ENCODE peak calls at places on chromosomes 12 and 14, in nine cellular contexts. X, W, F, Z, O, H, R, N and C are unnamed samples.

GRCh38 chr12:122028165-122028591 is 6.5 kb downstream of the BCL7A start:
- DNase-seq in X (no peak), W (no peak), F (no peak), Z (no peak), O (no peak), H (no peak), R (no peak), N (peak; percentile 65), C (no peak)

GRCh38 chr12:93526786-93527428 is 45.6 kb upstream of the SOCS2 start:
- DNase-seq in X (no peak), W (no peak), F (no peak), Z (no peak), O (peak; percentile 62), H (peak; percentile 88), R (no peak), N (peak; percentile 82), C (peak; percentile 74)

GRCh38 chr14:64943981-64944520 is 1.5 kb upstream of the GPX2 start:
- DNase-seq in X (no peak), W (no peak), F (no peak), Z (no peak), O (no peak), H (no peak), R (no peak), N (no peak), C (no peak)

GRCh38 chr14:105540811-105541210 is 14.4 kb downstream of the TMEM121 start:
- DNase-seq in X (no peak), W (no peak), F (no peak), Z (no peak), O (no peak), H (no peak), R (no peak), N (no peak), C (no peak)

GRCh38 chr14:104784846-104785707 is 10.5 kb downstream of the AKT1 start:
- DNase-seq in X (no peak), W (no peak), F (no peak), Z (peak; percentile 66), O (no peak), H (no peak), R (no peak), N (no peak), C (no peak)

GRCh38 chr14:85934123-85934885 is 404.4 kb downstream of the FLRT2 start:
- DNase-seq in X (no peak), W (peak; percentile 9), F (no peak), Z (peak; percentile 4), O (peak; percentile 29), H (peak; percentile 3), R (no peak), N (peak; percentile 2), C (no peak)

GRCh38 chr14:89957791-89958190 is 2.1 kb downstream of the TDP1 start:
- DNase-seq in X (no peak), W (no peak), F (no peak), Z (no peak), O (no peak), H (no peak), R (no peak), N (peak; percentile 27), C (no peak)

GRCh38 chr14:54440037-54440436 is 1.1 kb downstream of the CNIH1 start:
- DNase-seq in X (no peak), W (no peak), F (no peak), Z (no peak), O (peak; percentile 9), H (peak; percentile 19), R (no peak), N (no peak), C (no peak)

GRCh38 chr12:16610006-16610520 is 4.1 kb upstream of the LMO3 start:
- DNase-seq in X (no peak), W (no peak), F (no peak), Z (no peak), O (no peak), H (no peak), R (no peak), N (no peak), C (no peak)

GRCh38 chr14:95258754-95259593 is 60.7 kb downstream of the CLMN start:
- DNase-seq in X (no peak), W (no peak), F (no peak), Z (no peak), O (peak; percentile 24), H (no peak), R (no peak), N (no peak), C (no peak)

GRCh38 chr12:62684586-62685295 is 218.1 kb downstream of the MON2 start:
- DNase-seq in X (peak; percentile 84), W (no peak), F (peak; percentile 61), Z (peak; percentile 22), O (no peak), H (no peak), R (peak; percentile 79), N (no peak), C (no peak)

GRCh38 chr12:15477761-15478160 is 155.5 kb downstream of the PTPRO start:
- DNase-seq in X (no peak), W (peak; percentile 50), F (no peak), Z (no peak), O (no peak), H (no peak), R (no peak), N (no peak), C (no peak)

GRCh38 chr14:22996823-22997301 is 13.1 kb downstream of the C14orf93 start:
- DNase-seq in X (peak; percentile 72), W (no peak), F (no peak), Z (no peak), O (no peak), H (no peak), R (no peak), N (no peak), C (no peak)
- H3K4me3 ChIP-seq in X (no peak overlapping the region), W (no peak overlapping the region), F (no peak overlapping the region), Z (no peak overlapping the region), O (no peak overlapping the region), H (no peak overlapping the region), R (no peak overlapping the region), N (no peak overlapping the region), C (no peak overlapping the region)

GRCh38 chr12:132257206-132257954 is 72.0 kb downstream of the GALNT9 start:
- DNase-seq in X (no peak), W (no peak), F (no peak), Z (no peak), O (no peak), H (no peak), R (no peak), N (no peak), C (no peak)
- H3K4me3 ChIP-seq in X (no peak overlapping the region), W (no peak overlapping the region), F (no peak overlapping the region), Z (no peak overlapping the region), O (no peak overlapping the region), H (no peak overlapping the region), R (no peak overlapping the region), N (no peak overlapping the region), C (no peak overlapping the region)

DNA sequence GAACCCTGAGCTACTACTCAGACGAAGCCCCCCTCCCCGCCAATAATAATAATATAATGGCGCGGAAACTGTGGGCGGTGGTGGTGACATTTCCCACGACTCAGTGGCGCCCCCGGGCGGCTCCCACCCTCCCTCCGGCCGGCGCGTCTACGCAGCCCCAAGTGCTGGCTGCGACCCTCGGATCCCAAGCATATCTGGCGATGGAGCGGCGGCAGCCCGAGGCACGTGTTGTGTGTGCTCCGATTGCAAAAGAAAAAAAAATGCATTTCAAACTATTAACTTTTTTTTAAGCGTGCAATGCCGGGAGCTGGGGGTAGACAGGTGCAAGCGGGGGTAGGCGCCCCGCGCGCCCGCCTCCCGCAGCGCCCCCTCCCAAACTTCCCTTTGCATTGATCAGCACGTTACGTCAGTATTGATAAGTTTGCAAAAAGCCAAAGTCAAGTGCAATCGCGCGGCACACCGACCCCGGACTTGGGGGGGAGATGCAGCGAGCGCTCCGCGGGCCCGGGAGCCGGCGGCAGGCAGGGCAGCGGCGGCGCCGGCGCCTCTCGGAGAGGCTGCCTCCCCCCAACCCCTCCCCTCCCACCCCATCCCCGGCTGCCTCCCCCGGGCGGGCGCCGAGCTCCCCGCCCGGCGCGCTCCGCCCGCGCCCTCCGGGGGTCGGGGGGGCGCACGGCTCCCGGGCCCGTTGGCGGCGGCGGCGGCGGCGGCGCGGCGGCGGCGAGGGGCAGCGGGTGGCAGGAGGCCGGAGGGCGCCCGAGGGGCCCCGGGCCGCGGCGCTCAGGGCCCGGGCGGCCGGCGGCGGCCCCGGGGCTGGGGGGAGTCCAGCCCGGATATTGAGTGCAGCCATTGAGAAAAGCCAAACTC is 113.1 kb upstream of the MYL2 start:
- DNase-seq in X (no peak), W (peak; percentile 54), F (no peak), Z (no peak), O (no peak), H (no peak), R (no peak), N (peak; percentile 11), C (no peak)
- H3K4me3 ChIP-seq in X (no peak overlapping the region), W (peak overlapping the region; percentile 33), F (peak overlapping the region; percentile 37), Z (no peak overlapping the region), O (no peak overlapping the region), H (no peak overlapping the region), R (peak overlapping the region; percentile 52), N (peak overlapping the region; percentile 43), C (no peak overlapping the region)

DNA sequence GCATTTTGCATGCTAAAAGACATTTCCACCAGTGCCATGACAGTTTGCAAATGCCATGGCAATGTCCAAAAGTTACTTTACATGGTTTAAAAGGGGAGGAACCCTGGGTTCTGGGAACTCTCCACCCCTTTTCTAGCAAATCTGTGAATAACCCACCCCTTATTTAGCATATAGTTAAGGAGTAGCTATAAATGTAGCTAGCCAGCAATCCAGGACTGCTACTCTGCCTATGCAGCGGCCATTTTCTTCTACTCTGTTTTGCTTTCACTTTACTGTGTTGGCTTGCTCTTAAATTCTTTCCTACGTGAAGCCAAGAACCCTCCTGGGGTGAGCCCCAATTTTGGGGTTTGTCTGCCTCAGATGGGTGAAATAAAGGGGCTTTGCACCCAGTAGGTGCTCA is 141.0 kb downstream of the PTPN11 start:
- DNase-seq in X (no peak), W (no peak), F (no peak), Z (no peak), O (no peak), H (no peak), R (no peak), N (no peak), C (no peak)
- H3K4me3 ChIP-seq in X (no peak overlapping the region), W (no peak overlapping the region), F (no peak overlapping the region), Z (no peak overlapping the region), O (no peak overlapping the region), H (peak overlapping the region; percentile 11), R (no peak overlapping the region), N (no peak overlapping the region), C (no peak overlapping the region)